ENCODE peak calls at places on chromosomes 3 and 15, in seven cellular contexts. K, G, H, Z, W, Q and F are unnamed samples.

GRCh38 chr15:42368096-42368495 is 8.8 kb downstream of the CAPN3 start:
- DNase-seq in K (no peak), G (no peak), H (no peak), Z (no peak), W (peak; percentile 62), Q (no peak), F (no peak)

GRCh38 chr15:70111203-70112017 is 13.7 kb upstream of the TLE3 start:
- DNase-seq in K (peak; percentile 68), G (peak; percentile 92), H (no peak), Z (no peak), W (peak; percentile 93), Q (peak; percentile 63), F (no peak)

GRCh38 chr3:112582242-112582874 is 20.5 kb downstream of the SLC35A5 start:
- DNase-seq in K (peak; percentile 63), G (no peak), H (no peak), Z (peak; percentile 21), W (peak; percentile 92), Q (peak; percentile 55), F (no peak)

GRCh38 chr15:67077641-67078215 is 12.3 kb downstream of the SMAD3 start:
- DNase-seq in K (no peak), G (no peak), H (no peak), Z (no peak), W (no peak), Q (no peak), F (no peak)

GRCh38 chr3:178762382-178762781 is 226.1 kb downstream of the KCNMB2 start:
- DNase-seq in K (no peak), G (no peak), H (no peak), Z (no peak), W (no peak), Q (no peak), F (no peak)

GRCh38 chr3:157023211-157023610 is 136.7 kb downstream of the CCNL1 start:
- DNase-seq in K (no peak), G (no peak), H (no peak), Z (no peak), W (no peak), Q (no peak), F (no peak)

GRCh38 chr3:52086939-52087675 is 30.7 kb upstream of the DUSP7 start:
- DNase-seq in K (peak; percentile 85), G (no peak), H (no peak), Z (no peak), W (peak; percentile 27), Q (no peak), F (no peak)

GRCh38 chr3:192899540-192899982 is 18.1 kb downstream of the MB21D2 start:
- DNase-seq in K (no peak), G (no peak), H (no peak), Z (no peak), W (peak; percentile 66), Q (no peak), F (no peak)

GRCh38 chr3:106063909-106064308 is 195.1 kb upstream of the CBLB start:
- DNase-seq in K (no peak), G (no peak), H (no peak), Z (no peak), W (no peak), Q (no peak), F (no peak)

GRCh38 chr3:14461748-14462324 is 59.4 kb downstream of the SLC6A6 start:
- DNase-seq in K (peak; percentile 58), G (peak; percentile 91), H (no peak), Z (peak; percentile 50), W (peak; percentile 85), Q (peak; percentile 34), F (no peak)

GRCh38 chr3:181326637-181327223 is 337.2 kb upstream of the DNAJC19 start:
- DNase-seq in K (peak; percentile 31), G (peak; percentile 19), H (no peak), Z (peak; percentile 18), W (peak; percentile 38), Q (no peak), F (no peak)

GRCh38 chr3:188133219-188133618 is 20.7 kb upstream of the LPP start:
- DNase-seq in K (no peak), G (no peak), H (no peak), Z (no peak), W (peak; percentile 83), Q (no peak), F (no peak)

GRCh38 chr3:55014081-55014480 is 86.2 kb upstream of the LRTM1 start:
- DNase-seq in K (no peak), G (no peak), H (no peak), Z (no peak), W (no peak), Q (no peak), F (no peak)

GRCh38 chr15:98791046-98791701 is 142.8 kb downstream of the IGF1R start:
- DNase-seq in K (no peak), G (no peak), H (no peak), Z (no peak), W (no peak), Q (no peak), F (no peak)

GRCh38 chr3:30768703-30769550 is 125.5 kb downstream of the GADL1 start:
- DNase-seq in K (peak; percentile 68), G (peak; percentile 24), H (no peak), Z (peak; percentile 45), W (peak; percentile 79), Q (no peak), F (peak; percentile 12)

GRCh38 chr3:186871403-186871924 is 29.0 kb downstream of the ADIPOQ start:
- DNase-seq in K (peak; percentile 32), G (no peak), H (no peak), Z (no peak), W (no peak), Q (no peak), F (no peak)

GRCh38 chr15:23912191-23912590 is 225.1 kb upstream of the NDN start:
- DNase-seq in K (no peak), G (peak; percentile 71), H (no peak), Z (no peak), W (no peak), Q (no peak), F (no peak)

DNA sequence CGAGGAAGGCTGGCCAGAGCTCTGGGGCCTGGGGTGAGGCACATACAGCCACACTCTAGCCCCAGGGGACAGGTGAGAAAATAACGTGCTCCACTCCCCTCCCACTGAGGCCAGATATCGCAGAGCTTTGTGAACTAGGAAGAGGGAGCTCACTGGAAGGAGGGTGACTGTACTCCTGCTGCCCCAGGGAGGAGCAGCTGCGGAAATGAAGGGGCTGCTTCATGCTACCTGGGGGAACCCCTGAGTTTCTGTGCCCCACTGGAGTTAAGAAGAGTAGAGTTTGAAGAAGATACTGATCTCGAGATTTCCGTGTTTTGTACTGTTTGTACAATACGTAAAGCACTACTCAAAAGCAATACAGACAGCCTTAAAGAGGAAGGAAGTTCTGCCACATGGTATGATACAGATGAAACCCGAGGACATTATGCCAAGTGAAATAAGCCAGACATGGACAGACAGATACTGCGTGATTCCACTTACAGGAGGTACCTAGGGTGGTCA is 44.6 kb downstream of the CMTM6 start:
- DNase-seq in K (peak; percentile 73), G (no peak), H (no peak), Z (no peak), W (no peak), Q (no peak), F (no peak)
- H3K4me3 ChIP-seq in K (peak overlapping the region; percentile 8), G (no peak overlapping the region), H (no peak overlapping the region), Z (no peak overlapping the region), W (no peak overlapping the region), Q (no peak overlapping the region), F (no peak overlapping the region)

GRCh38 chr3:126572343-126572742 is 13.6 kb upstream of the C3orf22 start:
- DNase-seq in K (no peak), G (no peak), H (no peak), Z (no peak), W (no peak), Q (no peak), F (no peak)

GRCh38 chr3:126571078-126571477 is 12.3 kb upstream of the C3orf22 start:
- DNase-seq in K (no peak), G (no peak), H (no peak), Z (no peak), W (no peak), Q (no peak), F (no peak)

GRCh38 chr3:126570103-126570541 is 11.4 kb upstream of the C3orf22 start:
- DNase-seq in K (no peak), G (peak; percentile 72), H (no peak), Z (peak; percentile 15), W (no peak), Q (no peak), F (no peak)

GRCh38 chr3:126577256-126577655 is 18.5 kb upstream of the C3orf22 start:
- DNase-seq in K (no peak), G (no peak), H (no peak), Z (no peak), W (no peak), Q (no peak), F (no peak)

GRCh38 chr3:126573492-126574117 is 14.9 kb upstream of the C3orf22 start:
- DNase-seq in K (peak; percentile 64), G (no peak), H (no peak), Z (no peak), W (no peak), Q (no peak), F (no peak)
- H3K4me3 ChIP-seq in K (peak overlapping the region; percentile 11), G (no peak overlapping the region), H (no peak overlapping the region), Z (no peak overlapping the region), W (no peak overlapping the region), Q (no peak overlapping the region), F (no peak overlapping the region)

GRCh38 chr15:49044761-49045571 is 1.3 kb downstream of the SECISBP2L start:
- DNase-seq in K (peak; percentile 4), G (no peak), H (no peak), Z (no peak), W (peak; percentile 19), Q (no peak), F (no peak)

GRCh38 chr15:49045691-49046112 is 544 bp downstream of the SECISBP2L start:
- DNase-seq in K (peak; percentile 50), G (no peak), H (peak; percentile 48), Z (peak; percentile 28), W (peak; percentile 62), Q (no peak), F (peak; percentile 45)

GRCh38 chr15:49046113-49046883 is at the start of gene SECISBP2L:
- DNase-seq in K (peak; percentile 96), G (peak; percentile 91), H (peak; percentile 89), Z (peak; percentile 93), W (peak; percentile 96), Q (peak; percentile 77), F (peak; percentile 90)

GRCh38 chr15:49042165-49042564 is 4.1 kb downstream of the SECISBP2L start:
- DNase-seq in K (no peak), G (no peak), H (no peak), Z (no peak), W (no peak), Q (no peak), F (no peak)

GRCh38 chr15:49044002-49044401 is 2.2 kb downstream of the SECISBP2L start:
- DNase-seq in K (no peak), G (no peak), H (no peak), Z (no peak), W (no peak), Q (no peak), F (no peak)
- H3K4me3 ChIP-seq in K (peak overlapping the region; percentile 78), G (no peak overlapping the region), H (peak overlapping the region; percentile 91), Z (peak overlapping the region; percentile 93), W (no peak overlapping the region), Q (peak overlapping the region; percentile 89), F (no peak overlapping the region)

DNA sequence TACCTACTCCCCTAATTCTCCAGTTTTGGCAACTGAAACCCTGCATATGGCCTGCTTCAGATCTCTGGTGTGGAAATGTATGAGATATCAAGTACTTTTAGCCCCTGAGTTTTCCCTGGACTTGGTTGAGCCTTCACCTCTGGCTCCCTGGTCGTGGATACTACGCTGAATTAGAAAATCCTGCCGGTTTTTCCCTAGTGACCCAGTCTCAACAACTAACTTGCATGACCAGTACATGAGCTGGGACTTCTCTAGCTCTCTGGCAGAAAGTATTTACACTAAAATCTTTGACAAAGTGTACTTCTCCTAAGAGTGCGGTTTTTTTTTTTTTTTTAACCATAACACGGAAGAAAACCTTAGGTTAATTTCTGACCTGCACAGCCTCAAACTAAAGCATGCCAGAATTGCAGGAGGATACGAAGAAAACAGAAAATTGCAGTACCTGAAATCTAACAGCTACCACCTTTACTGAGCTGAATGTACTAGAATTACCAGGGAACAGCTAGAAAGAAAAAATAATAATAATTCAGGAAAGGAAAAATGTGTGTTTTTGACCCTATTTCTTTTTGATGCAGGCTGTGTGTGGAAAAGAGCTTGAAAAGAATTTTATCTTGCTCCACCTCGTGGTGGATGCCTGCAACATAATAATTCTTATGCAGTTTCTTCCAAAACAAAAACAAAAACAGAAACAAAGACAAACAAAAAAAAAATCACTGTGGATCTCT is 165.6 kb downstream of the GMNC start:
- DNase-seq in K (peak; percentile 53), G (no peak), H (no peak), Z (peak; percentile 24), W (peak; percentile 68), Q (no peak), F (no peak)
- H3K4me3 ChIP-seq in K (no peak overlapping the region), G (no peak overlapping the region), H (no peak overlapping the region), Z (no peak overlapping the region), W (no peak overlapping the region), Q (no peak overlapping the region), F (no peak overlapping the region)